ENCODE peak calls at places on chromosomes 6 and 20, in six cellular contexts. U is gastrocnemius medialis, S is psoas muscle, P is esophagus muscularis mucosa, X is MM.1S, Z is heart right ventricle. F is an unnamed sample.

GRCh38 chr20:54025166-54025835 is 45.1 kb downstream of the BCAS1 start:
- DNase-seq in U (no peak), S (no peak), P (no peak), X (no peak), Z (no peak), F (no peak)

GRCh38 chr6:143125455-143125854 is 64.8 kb downstream of the AIG1 start:
- DNase-seq in U (no peak), S (no peak), P (no peak), X (no peak), Z (no peak), F (no peak)

GRCh38 chr6:45577836-45578504 is 200.2 kb upstream of the SUPT3H start:
- DNase-seq in U (no peak), S (no peak), P (no peak), X (no peak), Z (no peak), F (no peak)

GRCh38 chr6:158730175-158730907 is 80.5 kb downstream of the SYTL3 start:
- DNase-seq in U (no peak), S (no peak), P (no peak), X (no peak), Z (no peak), F (no peak)

GRCh38 chr6:167094820-167095637 is 27.9 kb upstream of the CCR6 start:
- DNase-seq in U (no peak), S (no peak), P (no peak), X (peak; percentile 30), Z (no peak), F (no peak)

GRCh38 chr20:20073851-20074252 is 21.5 kb downstream of the CFAP61 start:
- DNase-seq in U (peak; percentile 91), S (peak; percentile 41), P (no peak), X (no peak), Z (no peak), F (no peak)

GRCh38 chr6:37175332-37176267 is 5.6 kb downstream of the PIM1 start:
- DNase-seq in U (no peak), S (no peak), P (no peak), X (peak; percentile 83), Z (no peak), F (no peak)

GRCh38 chr6:6858533-6858982 is 249.2 kb upstream of the RREB1 start:
- DNase-seq in U (no peak), S (no peak), P (no peak), X (no peak), Z (no peak), F (no peak)

GRCh38 chr6:149454405-149454848 is 30.4 kb downstream of the ZC3H12D start:
- DNase-seq in U (peak; percentile 96), S (peak; percentile 96), P (no peak), X (no peak), Z (peak; percentile 96), F (no peak)

GRCh38 chr20:32439132-32439829 is 81.2 kb downstream of the ASXL1 start:
- DNase-seq in U (no peak), S (peak; percentile 23), P (no peak), X (no peak), Z (no peak), F (no peak)

GRCh38 chr6:125598422-125598821 is 151.0 kb upstream of the HEY2 start:
- DNase-seq in U (peak; percentile 95), S (peak; percentile 79), P (no peak), X (no peak), Z (peak; percentile 28), F (no peak)

GRCh38 chr6:159989882-159990480 is 21.1 kb downstream of the IGF2R start:
- DNase-seq in U (no peak), S (no peak), P (no peak), X (no peak), Z (no peak), F (no peak)

GRCh38 chr20:2276015-2276414 is 19.8 kb upstream of the TGM3 start:
- DNase-seq in U (no peak), S (no peak), P (no peak), X (no peak), Z (no peak), F (no peak)

GRCh38 chr6:140806431-140806830 is 1326.3 kb upstream of the GJE1 start:
- DNase-seq in U (no peak), S (no peak), P (no peak), X (no peak), Z (no peak), F (no peak)

GRCh38 chr20:62305765-62306431 is 3.1 kb downstream of the ADRM1 start:
- DNase-seq in U (no peak), S (no peak), P (no peak), X (no peak), Z (no peak), F (no peak)
- H3K4me1 ChIP-seq in U (peaks cover 31% of the 10 kb centered on the region), S (peaks cover 41% of the 10 kb centered on the region), P (peaks cover 54% of the 10 kb centered on the region), X (peaks cover 9% of the 10 kb centered on the region), Z (peaks cover 36% of the 10 kb centered on the region), F (peaks cover 11% of the 10 kb centered on the region)

GRCh38 chr6:17281100-17281496 is at the start of gene RBM24:
- DNase-seq in U (peak; percentile 64), S (peak; percentile 64), P (no peak), X (peak; percentile 45), Z (peak; percentile 52), F (peak; percentile 69)

GRCh38 chr6:17280552-17281090 is 540 bp upstream of the RBM24 start:
- DNase-seq in U (peak; percentile 86), S (peak; percentile 79), P (no peak), X (no peak), Z (peak; percentile 61), F (peak; percentile 16)

GRCh38 chr6:17278289-17279061 is 2.7 kb upstream of the RBM24 start:
- DNase-seq in U (no peak), S (no peak), P (no peak), X (no peak), Z (no peak), F (peak; percentile 85)

GRCh38 chr6:17281497-17282481 is 628 bp downstream of the RBM24 start:
- DNase-seq in U (no peak), S (no peak), P (no peak), X (no peak), Z (peak; percentile 16), F (peak; percentile 49)

GRCh38 chr6:17280138-17280537 is 1.0 kb upstream of the RBM24 start:
- DNase-seq in U (no peak), S (no peak), P (no peak), X (no peak), Z (no peak), F (no peak)
- H3K4me3 ChIP-seq in U (peak overlapping the region; percentile 94), S (peak overlapping the region; percentile 93), P (peak overlapping the region; percentile 90), X (no peak overlapping the region), Z (peak overlapping the region; percentile 84), F (peak overlapping the region; percentile 66)

DNA sequence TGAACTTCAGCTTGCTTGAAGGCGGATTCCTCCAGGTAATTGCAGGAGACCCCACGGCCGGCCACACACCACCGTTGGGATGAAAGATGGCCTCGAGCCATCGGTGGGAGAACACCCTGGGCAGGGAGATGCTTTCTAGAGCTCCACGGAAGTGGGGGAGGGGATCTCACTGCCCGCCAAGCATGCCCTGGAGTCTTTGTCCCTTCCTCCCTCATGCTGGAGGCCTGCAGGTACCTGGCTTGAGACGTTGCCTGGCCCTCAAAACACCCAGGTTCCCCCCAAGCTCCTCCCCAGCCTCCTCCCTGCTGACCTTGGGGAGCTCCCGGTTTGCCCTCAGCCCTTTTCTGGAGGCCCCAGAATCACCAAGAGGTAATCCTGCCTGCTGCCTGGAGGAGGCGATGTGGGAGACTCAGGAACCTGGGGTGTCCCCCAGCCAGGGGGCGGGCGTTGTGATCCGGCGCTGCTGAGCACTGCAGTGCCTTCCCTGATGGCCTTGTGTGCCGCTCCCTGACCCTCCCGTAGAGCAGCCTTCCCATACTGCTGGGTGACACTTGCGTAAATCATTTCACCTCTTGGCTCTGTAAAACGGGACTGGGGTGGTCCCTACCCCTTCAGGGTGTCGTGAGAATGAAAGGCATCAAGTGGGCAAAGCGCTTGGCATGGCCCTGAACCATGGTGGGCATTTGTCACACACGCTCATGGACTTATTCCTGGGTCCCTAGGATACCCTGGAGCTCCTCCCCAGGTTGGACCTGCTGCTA is 91.4 kb downstream of the CEBPB start:
- DNase-seq in U (no peak), S (peak; percentile 14), P (no peak), X (peak; percentile 10), Z (no peak), F (no peak)
- H3K4me1 ChIP-seq in U (peaks cover 67% of the 10 kb centered on the region), S (peaks cover 66% of the 10 kb centered on the region), P (peaks cover 66% of the 10 kb centered on the region), X (no peaks in the 10 kb centered on the region), Z (peaks cover 57% of the 10 kb centered on the region), F (peaks cover 8% of the 10 kb centered on the region)

GRCh38 chr6:154572592-154572991 is 62.1 kb upstream of the CNKSR3 start:
- DNase-seq in U (no peak), S (no peak), P (peak; percentile 77), X (no peak), Z (no peak), F (no peak)
- H3K4me3 ChIP-seq in U (no peak overlapping the region), S (no peak overlapping the region), P (no peak overlapping the region), X (no peak overlapping the region), Z (no peak overlapping the region), F (no peak overlapping the region)

F was measured in HAP-1.